ENCODE peak calls at places on chromosome 11, in six cellular contexts. One of them, this sample, is unnamed.

GRCh38 chr11:43376594-43376993 is 17.9 kb downstream of the TTC17 start:
- DNase-seq in H9: no peak
- DNase-seq in IMR-90: peak
- DNase-seq in K562: no peak
- DNase-seq in HCT116: no peak
- DNase-seq in mammary epithelial cell: peak
- DNase-seq in this sample: no peak

GRCh38 chr11:115707180-115707905 is 203.1 kb upstream of the CADM1 start:
- DNase-seq in H9: no peak
- DNase-seq in K562: no peak
- DNase-seq in IMR-90: no peak
- DNase-seq in mammary epithelial cell: no peak
- DNase-seq in HCT116: no peak
- DNase-seq in this sample: no peak

GRCh38 chr11:78253797-78254196 is 65.1 kb downstream of the USP35 start:
- DNase-seq in H9: no peak
- DNase-seq in IMR-90: peak
- DNase-seq in HCT116: no peak
- DNase-seq in K562: no peak
- DNase-seq in mammary epithelial cell: no peak
- DNase-seq in this sample: no peak

GRCh38 chr11:77821349-77821851 is 456 bp downstream of the AAMDC start:
- DNase-seq in K562: no peak
- DNase-seq in mammary epithelial cell: peak
- DNase-seq in IMR-90: peak
- DNase-seq in H9: no peak
- DNase-seq in HCT116: no peak
- DNase-seq in this sample: no peak

GRCh38 chr11:12761029-12761428 is 86.8 kb downstream of the TEAD1 start:
- DNase-seq in HCT116: peak
- DNase-seq in K562: no peak
- DNase-seq in H9: no peak
- DNase-seq in IMR-90: peak
- DNase-seq in mammary epithelial cell: peak
- DNase-seq in this sample: peak

GRCh38 chr11:66286699-66287098 is 2.2 kb downstream of the YIF1A start:
- DNase-seq in IMR-90: no peak
- DNase-seq in HCT116: no peak
- DNase-seq in mammary epithelial cell: no peak
- DNase-seq in H9: no peak
- DNase-seq in K562: no peak
- DNase-seq in this sample: no peak

GRCh38 chr11:10328314-10329090 is 23.6 kb downstream of the ADM start:
- DNase-seq in K562: no peak
- DNase-seq in HCT116: no peak
- DNase-seq in H9: no peak
- DNase-seq in mammary epithelial cell: peak
- DNase-seq in IMR-90: peak
- DNase-seq in this sample: no peak

GRCh38 chr11:23976776-23977380 is 520.0 kb upstream of the LUZP2 start:
- DNase-seq in mammary epithelial cell: no peak
- DNase-seq in IMR-90: peak
- DNase-seq in HCT116: no peak
- DNase-seq in H9: no peak
- DNase-seq in K562: no peak
- DNase-seq in this sample: no peak

GRCh38 chr11:66291706-66292542 is at the start of gene TMEM151A:
- DNase-seq in K562: no peak
- DNase-seq in mammary epithelial cell: no peak
- DNase-seq in H9: no peak
- DNase-seq in IMR-90: no peak
- DNase-seq in HCT116: no peak
- DNase-seq in this sample: no peak

GRCh38 chr11:111957663-111958415 is 20.7 kb downstream of the DIXDC1 start:
- DNase-seq in mammary epithelial cell: no peak
- DNase-seq in H9: no peak
- DNase-seq in HCT116: no peak
- DNase-seq in IMR-90: no peak
- DNase-seq in K562: no peak
- DNase-seq in this sample: no peak

GRCh38 chr11:43268161-43268560 is 43.6 kb upstream of the API5 start:
- DNase-seq in HCT116: no peak
- DNase-seq in mammary epithelial cell: no peak
- DNase-seq in K562: no peak
- DNase-seq in IMR-90: no peak
- DNase-seq in H9: no peak
- DNase-seq in this sample: no peak

GRCh38 chr11:122661182-122661945 is 5.8 kb downstream of the UBASH3B start:
- DNase-seq in IMR-90: peak
- DNase-seq in HCT116: no peak
- DNase-seq in K562: no peak
- DNase-seq in H9: no peak
- DNase-seq in mammary epithelial cell: peak
- DNase-seq in this sample: no peak

GRCh38 chr11:87819141-87819540 is 356.1 kb downstream of the RAB38 start:
- DNase-seq in K562: no peak
- DNase-seq in H9: no peak
- DNase-seq in IMR-90: no peak
- DNase-seq in HCT116: no peak
- DNase-seq in mammary epithelial cell: no peak
- DNase-seq in this sample: no peak

GRCh38 chr11:29634248-29634647 is 382.6 kb downstream of the KCNA4 start:
- DNase-seq in K562: no peak
- DNase-seq in HCT116: no peak
- DNase-seq in mammary epithelial cell: no peak
- DNase-seq in H9: no peak
- DNase-seq in IMR-90: no peak
- DNase-seq in this sample: no peak

GRCh38 chr11:61693897-61694840 is 14.0 kb downstream of the DAGLA start:
- DNase-seq in IMR-90: no peak
- DNase-seq in H9: no peak
- DNase-seq in HCT116: no peak
- DNase-seq in K562: no peak
- DNase-seq in mammary epithelial cell: no peak
- DNase-seq in this sample: no peak

GRCh38 chr11:78377625-78378418 is 39.8 kb downstream of the GAB2 start:
- DNase-seq in K562: peak
- DNase-seq in mammary epithelial cell: no peak
- DNase-seq in HCT116: no peak
- DNase-seq in H9: no peak
- DNase-seq in IMR-90: no peak
- DNase-seq in this sample: no peak

GRCh38 chr11:83035070-83035854 is 36.4 kb downstream of the RAB30 start:
- DNase-seq in mammary epithelial cell: peak
- DNase-seq in HCT116: no peak
- DNase-seq in K562: no peak
- DNase-seq in IMR-90: no peak
- DNase-seq in H9: no peak
- DNase-seq in this sample: peak

GRCh38 chr11:47235163-47235562 is 13.5 kb downstream of the ACP2 start:
- DNase-seq in IMR-90: no peak
- DNase-seq in HCT116: no peak
- DNase-seq in H9: no peak
- DNase-seq in mammary epithelial cell: no peak
- DNase-seq in K562: no peak
- DNase-seq in this sample: no peak
- H2AFZ ChIP-seq in IMR-90: no peak
- H2AFZ ChIP-seq in HCT116: no peak
- H2AFZ ChIP-seq in H9: no peak
- H2AFZ ChIP-seq in mammary epithelial cell: no peak
- H2AFZ ChIP-seq in K562: no peak
- H2AFZ ChIP-seq in this sample: no peak

GRCh38 chr11:130020323-130020722 is 17.7 kb upstream of the PRDM10 start:
- DNase-seq in mammary epithelial cell: no peak
- DNase-seq in IMR-90: peak
- DNase-seq in K562: no peak
- DNase-seq in H9: no peak
- DNase-seq in HCT116: no peak
- DNase-seq in this sample: no peak
- H2AFZ ChIP-seq in mammary epithelial cell: peak
- H2AFZ ChIP-seq in IMR-90: no peak
- H2AFZ ChIP-seq in K562: no peak
- H2AFZ ChIP-seq in H9: peak
- H2AFZ ChIP-seq in HCT116: no peak
- H2AFZ ChIP-seq in this sample: no peak

GRCh38 chr11:58023435-58023931 is at the start of gene OR9Q1:
- DNase-seq in HCT116: no peak
- DNase-seq in IMR-90: no peak
- DNase-seq in K562: no peak
- DNase-seq in H9: no peak
- DNase-seq in mammary epithelial cell: no peak
- DNase-seq in this sample: no peak

GRCh38 chr11:58024601-58025091 is 965 bp downstream of the OR9Q1 start:
- DNase-seq in IMR-90: peak
- DNase-seq in K562: no peak
- DNase-seq in H9: no peak
- DNase-seq in mammary epithelial cell: no peak
- DNase-seq in HCT116: no peak
- DNase-seq in this sample: no peak

GRCh38 chr11:58030653-58031052 is at the start of gene OR6Q1:
- DNase-seq in H9: no peak
- DNase-seq in K562: no peak
- DNase-seq in IMR-90: no peak
- DNase-seq in mammary epithelial cell: no peak
- DNase-seq in HCT116: no peak
- DNase-seq in this sample: no peak

GRCh38 chr11:58027341-58027740 is 3.4 kb upstream of the OR6Q1 start:
- DNase-seq in K562: no peak
- DNase-seq in H9: no peak
- DNase-seq in mammary epithelial cell: no peak
- DNase-seq in HCT116: no peak
- DNase-seq in IMR-90: peak
- DNase-seq in this sample: no peak

GRCh38 chr11:58028687-58029411 is 1.9 kb upstream of the OR6Q1 start:
- DNase-seq in HCT116: no peak
- DNase-seq in K562: no peak
- DNase-seq in H9: no peak
- DNase-seq in IMR-90: peak
- DNase-seq in mammary epithelial cell: no peak
- DNase-seq in this sample: no peak
- H2AFZ ChIP-seq in HCT116: no peak
- H2AFZ ChIP-seq in K562: no peak
- H2AFZ ChIP-seq in H9: no peak
- H2AFZ ChIP-seq in IMR-90: peak
- H2AFZ ChIP-seq in mammary epithelial cell: no peak
- H2AFZ ChIP-seq in this sample: no peak

GRCh38 chr11:119421941-119422504 is 949 bp downstream of the THY1 start:
- DNase-seq in IMR-90: peak
- DNase-seq in HCT116: no peak
- DNase-seq in H9: no peak
- DNase-seq in K562: no peak
- DNase-seq in mammary epithelial cell: no peak
- DNase-seq in this sample: no peak
- H2AFZ ChIP-seq in IMR-90: peak
- H2AFZ ChIP-seq in HCT116: no peak
- H2AFZ ChIP-seq in H9: no peak
- H2AFZ ChIP-seq in K562: no peak
- H2AFZ ChIP-seq in mammary epithelial cell: peak
- H2AFZ ChIP-seq in this sample: no peak

This sample was measured in Karpas-422.